ENCODE peak calls at places on chromosomes 11 and 22, in six cellular contexts. X, R, C, D, J and B are unnamed samples.

GRCh38 chr22:30221121-30221992 is 25.2 kb downstream of the LIF start:
- DNase-seq in X (no peak), D (no peak), R (no peak), J (no peak), C (no peak), B (peak; percentile 90)

GRCh38 chr22:23772315-23773246 is at the start of gene MMP11:
- DNase-seq in C (no peak), R (peak; percentile 86), J (peak; percentile 49), D (peak; percentile 63), X (peak; percentile 91), B (peak; percentile 90)

GRCh38 chr22:44406581-44407403 is 91.2 kb downstream of the RTL6 start:
- DNase-seq in R (peak; percentile 45), D (no peak), C (no peak), J (no peak), X (peak; percentile 27), B (peak; percentile 43)

GRCh38 chr11:58926695-58927094 is 12.6 kb upstream of the GLYATL1 start:
- DNase-seq in C (no peak), D (no peak), X (no peak), R (peak; percentile 30), J (peak; percentile 41), B (no peak)

GRCh38 chr11:32012066-32012465 is 78.8 kb upstream of the RCN1 start:
- DNase-seq in D (no peak), R (no peak), J (no peak), X (no peak), C (no peak), B (no peak)

GRCh38 chr11:33211153-33211552 is 46.0 kb upstream of the HIPK3 start:
- DNase-seq in J (no peak), R (no peak), C (no peak), D (no peak), X (no peak), B (no peak)

GRCh38 chr11:106395716-106396349 is 318.4 kb downstream of the AASDHPPT start:
- DNase-seq in J (no peak), R (peak; percentile 20), X (no peak), C (no peak), D (no peak), B (no peak)

GRCh38 chr22:28950567-28951411 is 67.4 kb downstream of the ZNRF3 start:
- DNase-seq in D (no peak), R (no peak), X (no peak), J (no peak), C (no peak), B (no peak)

GRCh38 chr11:14908214-14908880 is 16.3 kb upstream of the CYP2R1 start:
- DNase-seq in C (no peak), X (no peak), J (peak; percentile 55), R (peak; percentile 70), D (no peak), B (no peak)

GRCh38 chr11:10317776-10318526 is 13.1 kb downstream of the ADM start:
- DNase-seq in J (no peak), D (no peak), R (no peak), C (no peak), X (no peak), B (no peak)

GRCh38 chr22:23517804-23518380 is 62.2 kb downstream of the IGLL1 start:
- DNase-seq in J (no peak), R (no peak), D (no peak), X (no peak), C (no peak), B (peak; percentile 13)

GRCh38 chr22:30314918-30315317 is 11.8 kb downstream of the TBC1D10A start:
- DNase-seq in C (no peak), R (no peak), D (no peak), X (no peak), J (no peak), B (no peak)

GRCh38 chr11:19766206-19766605 is 53.6 kb downstream of the NAV2 start:
- DNase-seq in D (no peak), X (no peak), J (no peak), R (peak; percentile 57), C (no peak), B (no peak)

GRCh38 chr22:32539631-32540449 is 65.2 kb downstream of the FBXO7 start:
- DNase-seq in D (no peak), C (no peak), J (no peak), R (peak; percentile 72), X (no peak), B (no peak)

GRCh38 chr11:93476796-93477195 is 66.4 kb downstream of the SMCO4 start:
- DNase-seq in C (no peak), J (no peak), X (no peak), D (no peak), R (no peak), B (no peak)

GRCh38 chr11:12541588-12542151 is 132.6 kb upstream of the TEAD1 start:
- DNase-seq in C (no peak), J (no peak), D (no peak), R (no peak), X (no peak), B (no peak)

GRCh38 chr11:12535321-12535720 is 138.9 kb upstream of the TEAD1 start:
- DNase-seq in C (no peak), R (no peak), J (no peak), D (no peak), X (no peak), B (no peak)

GRCh38 chr11:24356501-24356900 is 140.4 kb upstream of the LUZP2 start:
- DNase-seq in C (no peak), R (no peak), D (no peak), J (no peak), X (no peak), B (no peak)

GRCh38 chr11:1929621-1930447 is 10.3 kb downstream of the TNNT3 start:
- DNase-seq in D (peak; percentile 9), C (no peak), R (no peak), J (no peak), X (peak; percentile 53), B (no peak)

GRCh38 chr11:109597336-109597735 is 175.3 kb downstream of the C11orf87 start:
- DNase-seq in J (no peak), X (no peak), D (no peak), C (no peak), R (no peak), B (no peak)

GRCh38 chr22:22820626-22821025 is 67.0 kb upstream of the IGLL5 start:
- DNase-seq in R (no peak), D (no peak), X (no peak), C (no peak), J (no peak), B (peak; percentile 74)

GRCh38 chr11:134398644-134399292 is 13.3 kb downstream of the B3GAT1 start:
- DNase-seq in D (no peak), R (no peak), J (no peak), C (no peak), X (peak; percentile 45), B (no peak)

GRCh38 chr11:8959546-8960166 is 4.6 kb downstream of the TMEM9B start:
- DNase-seq in R (peak; percentile 77), J (peak; percentile 91), C (peak; percentile 58), X (no peak), D (no peak), B (no peak)

GRCh38 chr11:108902027-108902469 is 237.2 kb downstream of the DDX10 start:
- DNase-seq in J (no peak), C (no peak), D (no peak), X (no peak), R (peak; percentile 30), B (no peak)

GRCh38 chr11:77073328-77074001 is 6.7 kb downstream of the CAPN5 start:
- DNase-seq in R (peak; percentile 90), X (peak; percentile 95), D (peak; percentile 94), C (no peak), J (peak; percentile 96), B (peak; percentile 78)

GRCh38 chr11:72618801-72619200 is 55.4 kb downstream of the PDE2A start:
- DNase-seq in J (peak; percentile 55), D (peak; percentile 52), C (no peak), X (no peak), R (no peak), B (no peak)
- H3K4me1 ChIP-seq in J (peaks cover 6% of the 10 kb centered on the region), D (no peaks in the 10 kb centered on the region), C (peaks cover 3% of the 10 kb centered on the region), X (peaks cover 8% of the 10 kb centered on the region), R (peaks cover 4% of the 10 kb centered on the region), B (peaks cover 92% of the 10 kb centered on the region)

GRCh38 chr22:48155446-48155845 is 1393.0 kb downstream of the TBC1D22A start:
- DNase-seq in C (no peak), D (no peak), R (no peak), X (no peak), J (no peak), B (no peak)

GRCh38 chr22:48154169-48154942 is 1391.9 kb downstream of the TBC1D22A start:
- DNase-seq in J (no peak), D (no peak), R (no peak), C (no peak), X (no peak), B (no peak)

GRCh38 chr22:48154943-48155240 is 1392.4 kb downstream of the TBC1D22A start:
- DNase-seq in C (no peak), R (no peak), J (no peak), D (no peak), X (no peak), B (no peak)

GRCh38 chr22:48156603-48157355 is 1394.3 kb downstream of the TBC1D22A start:
- DNase-seq in X (no peak), C (no peak), R (no peak), D (no peak), J (no peak), B (no peak)

GRCh38 chr22:48157676-48158075 is 1395.2 kb downstream of the TBC1D22A start:
- DNase-seq in J (no peak), X (no peak), R (no peak), C (no peak), D (no peak), B (no peak)
- H3K9me3 ChIP-seq in J (no peaks in the 10 kb centered on the region), X (no peaks in the 10 kb centered on the region), R (no peaks in the 10 kb centered on the region), C (no peaks in the 10 kb centered on the region), D (no peaks in the 10 kb centered on the region), B (no peaks in the 10 kb centered on the region)

DNA sequence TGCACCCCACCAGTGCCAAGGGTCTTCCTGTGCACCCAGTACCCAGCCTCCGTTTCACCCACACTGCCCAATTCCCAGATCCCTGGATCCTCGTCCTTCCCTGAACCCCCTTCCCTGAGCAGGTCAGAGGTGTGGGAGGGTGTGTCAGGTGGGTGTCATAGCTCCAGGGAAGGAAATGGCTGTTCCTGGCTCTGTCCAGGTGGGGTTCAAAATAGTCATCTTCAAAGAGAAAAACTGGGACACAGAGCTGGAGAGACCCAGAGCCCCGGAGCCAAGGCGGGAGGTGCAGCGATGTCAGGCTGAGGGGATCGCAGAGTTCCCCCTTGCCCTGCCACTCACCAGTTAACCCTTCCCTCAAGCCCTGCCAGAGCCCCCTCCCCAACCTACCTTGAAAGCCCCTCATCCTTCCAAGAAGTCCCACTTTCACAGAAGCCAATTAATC is 698 bp downstream of the C1QTNF4 start:
- DNase-seq in D (no peak), J (no peak), R (no peak), X (peak; percentile 29), C (no peak), B (peak; percentile 25)
- H3K4me3 ChIP-seq in D (no peak overlapping the region), J (peak overlapping the region; percentile 55), R (peak overlapping the region; percentile 41), X (no peak overlapping the region), C (peak overlapping the region; percentile 57), B (no peak overlapping the region)

DNA sequence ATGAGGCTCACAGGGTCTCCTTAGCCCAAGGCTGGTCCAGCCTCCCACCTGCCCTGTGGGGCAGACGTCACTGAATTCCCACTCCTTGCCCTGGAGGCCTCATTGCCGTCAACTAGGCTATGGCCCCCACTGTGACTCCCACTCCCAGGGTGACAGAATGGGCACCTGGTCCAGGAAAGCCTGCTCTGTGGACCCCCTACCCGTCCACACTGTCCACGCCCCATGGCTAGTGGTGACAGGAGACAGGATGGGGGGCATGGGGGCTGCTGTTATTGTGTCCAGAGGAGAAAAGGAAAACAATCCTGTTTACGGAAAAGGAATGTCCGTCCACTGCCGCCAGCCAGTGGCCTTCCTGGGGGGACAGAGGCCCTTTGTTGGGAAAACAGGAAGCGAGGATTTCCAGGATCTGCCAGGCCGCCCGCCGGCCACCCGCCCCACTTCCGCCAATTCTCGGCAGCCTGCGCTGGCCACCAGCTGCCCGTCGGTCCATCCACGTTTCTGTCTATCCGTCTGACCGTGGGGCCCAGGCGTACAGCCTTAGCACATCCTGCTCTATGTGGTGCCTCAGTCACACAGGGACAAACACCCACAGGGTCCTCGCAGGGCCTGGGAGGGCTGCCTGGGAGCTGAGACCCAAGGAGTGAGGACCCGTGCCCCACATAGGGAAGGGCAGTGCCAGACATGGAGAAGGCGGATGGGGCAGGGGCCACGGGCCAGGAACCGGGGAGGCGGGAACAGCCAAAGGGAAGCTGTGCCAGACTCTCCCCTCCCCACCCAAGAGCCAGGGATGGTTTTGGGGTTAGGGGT is 19.5 kb downstream of the CRELD2 start:
- DNase-seq in C (no peak), X (no peak), J (peak; percentile 32), D (no peak), R (no peak), B (peak; percentile 90)
- H3K4me1 ChIP-seq in C (peaks cover 17% of the 10 kb centered on the region), X (peaks cover 31% of the 10 kb centered on the region), J (peaks cover 35% of the 10 kb centered on the region), D (no peaks in the 10 kb centered on the region), R (peaks cover 22% of the 10 kb centered on the region), B (peaks cover 42% of the 10 kb centered on the region)